ENCODE peak calls at places on chromosomes 12 and 14, in eight cellular contexts. D is CD4-positive, CD25-positive, alpha-beta regulatory T cell; G is RWPE1; S is psoas muscle; F is naive thymus-derived CD4-positive, alpha-beta T cell; P is neural progenitor cell; U is cardiac muscle cell; M is transverse colon. K is an unnamed sample.

GRCh38 chr14:52014601-52015267 is 25.4 kb downstream of the RTRAF start:
- DNase-seq in D (no peak), G (no peak), S (no peak), F (no peak), P (no peak), U (peak), M (no peak), K (no peak)

GRCh38 chr12:3630621-3631271 is 122.2 kb downstream of the CRACR2A start:
- DNase-seq in D (no peak), G (no peak), S (no peak), F (no peak), P (no peak), U (no peak), M (no peak), K (no peak)

GRCh38 chr14:48563465-48563864 is 888.1 kb upstream of the MDGA2 start:
- DNase-seq in D (no peak), G (peak), S (no peak), F (no peak), P (peak), U (no peak), M (no peak), K (no peak)

GRCh38 chr12:106585862-106586534 is 3.2 kb downstream of the RFX4 start:
- DNase-seq in D (no peak), G (no peak), S (no peak), F (no peak), P (peak), U (peak), M (no peak), K (no peak)

GRCh38 chr12:560666-561065 is 100.9 kb downstream of the B4GALNT3 start:
- DNase-seq in D (no peak), G (no peak), S (no peak), F (no peak), P (no peak), U (no peak), M (no peak), K (no peak)

GRCh38 chr12:85057370-85057963 is 21.3 kb downstream of the LRRIQ1 start:
- DNase-seq in D (no peak), G (peak), S (no peak), F (peak), P (peak), U (peak), M (peak), K (no peak)

GRCh38 chr14:35362441-35362840 is 42.1 kb downstream of the NFKBIA start:
- DNase-seq in D (no peak), G (no peak), S (peak), F (no peak), P (no peak), U (no peak), M (no peak), K (peak)

GRCh38 chr14:69553221-69553620 is 21.4 kb downstream of the CCDC177 start:
- DNase-seq in D (no peak), G (no peak), S (no peak), F (no peak), P (no peak), U (no peak), M (no peak), K (no peak)

GRCh38 chr14:81591266-81591665 is 57.6 kb upstream of the SEL1L start:
- DNase-seq in D (no peak), G (no peak), S (no peak), F (no peak), P (no peak), U (no peak), M (no peak), K (no peak)

GRCh38 chr12:86914716-86915115 is 658.5 kb upstream of the MGAT4C start:
- DNase-seq in D (no peak), G (peak), S (no peak), F (no peak), P (peak), U (peak), M (no peak), K (no peak)

GRCh38 chr14:68783408-68784297 is 9.2 kb downstream of the ZFP36L1 start:
- DNase-seq in D (no peak), G (no peak), S (peak), F (no peak), P (no peak), U (no peak), M (peak), K (no peak)

GRCh38 chr12:105554223-105554678 is 223.8 kb downstream of the C12orf75 start:
- DNase-seq in D (no peak), G (no peak), S (no peak), F (no peak), P (peak), U (no peak), M (no peak), K (no peak)

GRCh38 chr14:43988989-43989388 is 518.1 kb downstream of the FSCB start:
- DNase-seq in D (no peak), G (no peak), S (no peak), F (no peak), P (no peak), U (no peak), M (no peak), K (no peak)

GRCh38 chr12:68317047-68317667 is 15.0 kb downstream of the MDM1 start:
- DNase-seq in D (peak), G (peak), S (no peak), F (peak), P (peak), U (peak), M (peak), K (no peak)

GRCh38 chr14:102996941-102997340 is 60.4 kb downstream of the CDC42BPB start:
- DNase-seq in D (no peak), G (no peak), S (peak), F (no peak), P (no peak), U (no peak), M (no peak), K (no peak)

GRCh38 chr12:110577717-110578521 is 5.2 kb downstream of the PPTC7 start:
- DNase-seq in D (peak), G (peak), S (no peak), F (no peak), P (no peak), U (no peak), M (peak), K (no peak)

GRCh38 chr12:47210776-47211175 is 131.0 kb upstream of the AMIGO2 start:
- DNase-seq in D (no peak), G (no peak), S (no peak), F (no peak), P (no peak), U (no peak), M (no peak), K (no peak)

GRCh38 chr12:24913130-24913529 is 35.8 kb downstream of the BCAT1 start:
- DNase-seq in D (no peak), G (no peak), S (no peak), F (no peak), P (no peak), U (no peak), M (no peak), K (no peak)

GRCh38 chr14:34064349-34064748 is 113.5 kb upstream of the EGLN3 start:
- DNase-seq in D (no peak), G (no peak), S (peak), F (no peak), P (no peak), U (no peak), M (peak), K (peak)

GRCh38 chr12:19066471-19067001 is 63.0 kb upstream of the PLEKHA5 start:
- DNase-seq in D (no peak), G (no peak), S (no peak), F (no peak), P (no peak), U (no peak), M (no peak), K (no peak)

GRCh38 chr12:104011265-104011664 is 38.7 kb downstream of the GLT8D2 start:
- DNase-seq in D (no peak), G (peak), S (no peak), F (no peak), P (no peak), U (no peak), M (no peak), K (no peak)

DNA sequence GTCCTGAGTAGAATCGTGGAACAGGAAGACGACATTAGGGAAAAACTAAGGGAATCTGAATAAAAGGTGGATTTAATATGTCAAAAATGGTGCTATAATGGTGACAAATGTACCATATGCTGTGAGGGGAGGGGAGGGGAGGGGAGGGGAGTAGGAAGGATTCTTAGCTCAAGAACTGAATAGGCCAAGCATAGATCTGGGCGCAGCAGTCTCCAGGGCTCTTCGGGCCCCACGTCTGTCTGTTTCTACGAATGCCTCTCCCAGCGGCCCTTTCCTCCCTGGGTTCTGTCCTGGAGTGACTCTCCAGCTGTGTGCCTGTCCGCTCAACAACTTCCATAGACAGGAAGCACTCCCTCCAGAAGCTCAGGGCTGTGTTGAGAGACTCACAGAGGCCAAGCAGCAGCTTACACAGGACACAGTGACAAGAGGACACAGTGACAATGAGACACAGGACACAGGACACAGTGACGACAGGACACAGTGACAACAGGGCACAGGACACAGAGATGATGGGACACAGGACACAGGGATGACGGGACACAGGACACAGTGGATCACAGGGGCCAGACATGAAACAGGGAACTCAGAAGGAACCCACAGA is 42.4 kb upstream of the PPP2R5C start:
- DNase-seq in D (no peak), G (no peak), S (no peak), F (no peak), P (no peak), U (peak), M (no peak), K (no peak)
- H3K27ac ChIP-seq in D (no peak), G (no peak), S (peak), F (no peak), P (no peak), U (no peak), M (peak), K (no peak)

GRCh38 chr12:109464642-109465351 is 12.3 kb downstream of the KCTD10 start:
- DNase-seq in D (no peak), G (no peak), S (no peak), F (no peak), P (no peak), U (no peak), M (no peak), K (no peak)
- H3K27ac ChIP-seq in D (no peak), G (peak), S (peak), F (no peak), P (no peak), U (peak), M (peak), K (peak)

GRCh38 chr12:5489760-5490432 is 58.0 kb downstream of the NTF3 start:
- DNase-seq in D (no peak), G (no peak), S (no peak), F (no peak), P (no peak), U (no peak), M (no peak), K (no peak)
- H3K27ac ChIP-seq in D (no peak), G (no peak), S (no peak), F (no peak), P (no peak), U (no peak), M (no peak), K (peak)

DNA sequence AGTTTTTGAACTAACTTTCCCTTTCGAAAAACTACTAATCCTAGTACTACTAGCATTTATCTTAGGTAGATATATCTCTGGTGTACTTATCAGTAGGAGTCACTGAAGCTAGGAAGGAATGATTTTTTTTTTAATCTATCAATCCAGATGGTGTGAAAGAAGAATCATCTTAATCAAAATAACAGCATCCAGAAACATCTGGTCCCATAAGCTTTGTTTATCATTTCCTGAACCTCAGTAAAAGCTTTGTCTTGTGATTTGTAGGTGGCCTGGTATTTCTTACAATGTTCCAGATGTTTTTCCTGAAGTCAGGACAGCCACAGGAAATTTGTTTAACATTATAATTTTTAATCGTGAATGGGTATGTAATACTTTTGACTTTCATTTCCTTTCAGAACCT is 28.0 kb upstream of the LUM start:
- DNase-seq in D (no peak), G (no peak), S (no peak), F (no peak), P (no peak), U (no peak), M (no peak), K (no peak)
- H3K27ac ChIP-seq in D (no peak), G (no peak), S (no peak), F (no peak), P (no peak), U (no peak), M (peak), K (no peak)

GRCh38 chr14:88632512-88632911 is 69.7 kb downstream of the ZC3H14 start:
- DNase-seq in D (no peak), G (no peak), S (no peak), F (no peak), P (no peak), U (no peak), M (no peak), K (no peak)

GRCh38 chr14:88631091-88631490 is 68.3 kb downstream of the ZC3H14 start:
- DNase-seq in D (no peak), G (no peak), S (no peak), F (no peak), P (no peak), U (no peak), M (no peak), K (no peak)

GRCh38 chr14:88628033-88628432 is 65.2 kb downstream of the ZC3H14 start:
- DNase-seq in D (no peak), G (no peak), S (no peak), F (no peak), P (no peak), U (no peak), M (no peak), K (no peak)

GRCh38 chr14:88628452-88628851 is 65.6 kb downstream of the ZC3H14 start:
- DNase-seq in D (no peak), G (no peak), S (no peak), F (no peak), P (no peak), U (no peak), M (no peak), K (no peak)

DNA sequence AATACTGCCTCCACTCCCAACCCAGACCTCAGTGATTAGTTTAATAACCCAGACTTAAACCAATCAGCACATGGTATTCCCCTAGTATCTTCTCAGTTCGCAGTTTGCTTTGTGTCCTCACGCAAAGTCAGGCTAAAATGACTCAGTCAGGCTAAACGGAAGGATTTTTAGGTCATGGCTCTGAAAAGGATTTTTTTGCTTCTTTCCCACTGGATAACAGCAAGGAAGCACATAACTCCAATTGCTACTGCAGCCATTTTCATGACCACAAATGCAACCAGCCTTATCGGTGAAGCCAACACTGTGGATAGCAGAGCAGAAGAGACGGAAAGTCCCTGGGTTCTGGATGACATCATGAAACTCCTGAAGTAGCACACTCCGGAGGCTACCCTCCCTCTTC is 67.7 kb downstream of the ZC3H14 start:
- DNase-seq in D (no peak), G (no peak), S (no peak), F (no peak), P (no peak), U (no peak), M (no peak), K (no peak)
- H3K27ac ChIP-seq in D (no peak), G (no peak), S (no peak), F (no peak), P (no peak), U (no peak), M (no peak), K (no peak)

GRCh38 chr14:55899531-55899930 is 218.7 kb upstream of the PELI2 start:
- DNase-seq in D (no peak), G (no peak), S (no peak), F (no peak), P (no peak), U (no peak), M (no peak), K (no peak)
- H3K27ac ChIP-seq in D (no peak), G (no peak), S (no peak), F (no peak), P (no peak), U (no peak), M (no peak), K (no peak)

GRCh38 chr14:85576848-85577541 is 47.1 kb downstream of the FLRT2 start:
- DNase-seq in D (no peak), G (no peak), S (no peak), F (no peak), P (no peak), U (no peak), M (no peak), K (no peak)
- H3K27ac ChIP-seq in D (no peak), G (no peak), S (peak), F (no peak), P (no peak), U (no peak), M (no peak), K (no peak)

DNA sequence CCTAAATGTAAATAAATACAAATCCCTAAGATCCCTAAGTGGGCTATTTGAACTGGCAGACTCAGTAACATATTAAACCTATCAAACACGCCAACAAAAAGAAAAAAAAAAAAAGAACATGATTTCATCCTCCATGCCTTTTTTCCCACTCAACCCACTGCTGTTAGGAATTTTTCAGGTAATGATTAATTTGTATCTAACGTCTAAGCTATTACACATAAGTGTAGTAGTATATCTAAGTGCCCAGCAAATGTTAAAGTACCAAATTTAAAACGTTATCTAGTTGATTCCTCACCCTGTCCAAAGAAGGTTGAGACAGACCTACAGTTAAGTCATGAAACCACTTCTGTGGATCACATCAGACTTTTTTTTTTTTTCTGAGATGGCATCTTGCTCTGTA is 16.4 kb upstream of the ARID4A start:
- DNase-seq in D (no peak), G (no peak), S (no peak), F (no peak), P (no peak), U (no peak), M (no peak), K (no peak)
- H3K27ac ChIP-seq in D (peak), G (peak), S (peak), F (peak), P (no peak), U (peak), M (peak), K (no peak)

GRCh38 chr14:79299162-79299561 is 912.1 kb downstream of the DIO2 start:
- DNase-seq in D (no peak), G (no peak), S (no peak), F (no peak), P (no peak), U (peak), M (no peak), K (no peak)
- H3K27ac ChIP-seq in D (no peak), G (no peak), S (no peak), F (no peak), P (no peak), U (no peak), M (no peak), K (no peak)

DNA sequence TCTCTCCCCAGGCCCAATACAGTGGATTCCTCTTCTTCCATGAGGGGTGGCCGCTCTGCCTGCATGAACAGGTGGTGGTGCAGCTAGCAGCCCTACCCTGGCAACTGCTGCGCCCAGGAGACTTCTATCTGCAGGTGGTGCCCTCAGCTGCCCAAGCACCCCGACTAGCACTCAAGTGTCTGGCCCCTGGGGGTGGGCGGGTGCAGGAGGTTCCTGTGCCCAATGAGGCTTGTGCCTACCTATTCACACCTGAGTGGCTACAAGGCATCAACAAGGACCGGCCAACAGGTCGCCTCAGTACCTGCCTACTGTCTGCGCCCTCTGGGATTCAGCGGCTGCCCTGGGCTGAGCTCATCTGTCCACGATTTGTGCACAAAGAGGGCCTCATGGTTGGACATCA is 3.8 kb downstream of the ARHGEF40 start:
- DNase-seq in D (no peak), G (no peak), S (no peak), F (no peak), P (no peak), U (no peak), M (no peak), K (no peak)
- H3K27ac ChIP-seq in D (no peak), G (no peak), S (no peak), F (no peak), P (no peak), U (no peak), M (no peak), K (no peak)